ENCODE peak calls at places on chromosome 1, in seven cellular contexts. Z is CD8-positive, alpha-beta T cell; K is neural progenitor cell; G is colonic mucosa; L is PC-3; Y is MM.1S; V is lower lobe of right lung. J is an unnamed sample.
A peak's percentile ranks its signal among the peaks of the same experiment; 100 is the strongest.

GRCh38 chr1:22747021-22747734 is 36.5 kb downstream of the EPHB2 start:
- DNase-seq in Z (no peak), K (no peak), G (no peak), L (peak; percentile 95), Y (no peak), V (no peak), J (no peak)

GRCh38 chr1:234581063-234581714 is 28.8 kb downstream of the IRF2BP2 start:
- DNase-seq in Z (no peak), K (no peak), G (no peak), L (no peak), Y (no peak), V (no peak), J (no peak)

GRCh38 chr1:15501208-15502032 is 22.6 kb downstream of the CASP9 start:
- DNase-seq in Z (no peak), K (peak; percentile 83), G (peak; percentile 66), L (peak; percentile 71), Y (peak; percentile 69), V (peak; percentile 79), J (no peak)

GRCh38 chr1:10399487-10399917 is 638 bp downstream of the PGD start:
- DNase-seq in Z (no peak), K (no peak), G (no peak), L (no peak), Y (no peak), V (peak; percentile 75), J (no peak)

GRCh38 chr1:172823534-172823933 is 164.6 kb downstream of the FASLG start:
- DNase-seq in Z (no peak), K (no peak), G (no peak), L (no peak), Y (no peak), V (no peak), J (no peak)

GRCh38 chr1:47066931-47067330 is at the start of gene CYP4Z1:
- DNase-seq in Z (no peak), K (no peak), G (no peak), L (no peak), Y (no peak), V (no peak), J (no peak)

GRCh38 chr1:25185934-25186333 is 46.4 kb downstream of the SYF2 start:
- DNase-seq in Z (no peak), K (no peak), G (no peak), L (no peak), Y (no peak), V (no peak), J (no peak)

GRCh38 chr1:81563632-81564031 is 237.1 kb upstream of the ADGRL2 start:
- DNase-seq in Z (no peak), K (no peak), G (no peak), L (no peak), Y (no peak), V (no peak), J (no peak)

GRCh38 chr1:23543707-23544443 is 12.8 kb upstream of the E2F2 start:
- DNase-seq in Z (no peak), K (no peak), G (no peak), L (no peak), Y (no peak), V (no peak), J (no peak)

DNA sequence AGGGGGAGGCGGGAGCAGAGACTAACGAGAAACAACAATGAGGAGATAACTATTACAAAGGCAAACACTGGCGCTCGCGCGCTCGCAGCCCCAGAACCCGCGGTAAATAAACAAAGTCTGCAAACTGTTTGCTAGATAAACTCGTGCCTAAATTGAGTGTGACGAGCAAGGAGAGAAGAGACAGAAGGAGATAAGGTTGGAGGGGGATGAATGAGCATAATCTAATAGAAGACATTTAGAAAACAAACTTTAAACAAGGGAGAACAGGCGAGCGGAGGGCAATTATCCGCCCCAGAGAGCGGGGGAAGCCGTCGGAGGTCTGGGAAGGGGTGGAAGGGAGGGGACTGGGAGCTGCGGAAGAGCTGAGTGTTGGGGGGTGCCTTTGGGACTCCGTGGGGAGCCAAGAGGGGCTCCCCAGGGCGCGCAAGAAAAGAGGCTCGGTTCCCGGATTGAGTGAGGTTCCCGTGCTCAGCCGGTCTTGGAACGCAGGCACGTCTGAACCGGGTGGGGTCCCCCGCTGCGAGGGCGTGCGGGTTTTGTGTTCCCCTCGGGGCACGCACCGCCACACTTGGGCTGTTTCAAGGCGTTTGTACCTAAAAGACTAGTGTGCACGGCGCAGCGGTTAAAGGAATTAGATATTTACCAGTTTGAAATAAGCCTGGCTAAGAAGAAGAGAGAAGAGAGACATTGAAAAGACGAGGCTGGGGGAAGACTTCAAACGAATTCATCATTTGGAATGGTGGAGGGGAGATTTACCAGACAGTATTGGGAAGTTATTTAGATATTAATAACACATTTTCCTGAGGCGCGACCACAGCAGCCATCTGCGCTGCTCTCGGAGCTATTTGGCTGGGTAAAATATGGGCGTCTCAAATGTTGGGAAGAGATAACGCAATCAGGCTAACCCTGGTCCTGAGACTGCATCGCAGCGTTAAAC is 10.6 kb downstream of the PAX7 start:
- DNase-seq in Z (no peak), K (peak; percentile 62), G (no peak), L (no peak), Y (no peak), V (no peak), J (no peak)
- H3K4me3 ChIP-seq in Z (no peak overlapping the region), K (peak overlapping the region; percentile 36), G (no peak overlapping the region), L (no peak overlapping the region), Y (no peak overlapping the region), V (no peak overlapping the region), J (no peak overlapping the region)

DNA sequence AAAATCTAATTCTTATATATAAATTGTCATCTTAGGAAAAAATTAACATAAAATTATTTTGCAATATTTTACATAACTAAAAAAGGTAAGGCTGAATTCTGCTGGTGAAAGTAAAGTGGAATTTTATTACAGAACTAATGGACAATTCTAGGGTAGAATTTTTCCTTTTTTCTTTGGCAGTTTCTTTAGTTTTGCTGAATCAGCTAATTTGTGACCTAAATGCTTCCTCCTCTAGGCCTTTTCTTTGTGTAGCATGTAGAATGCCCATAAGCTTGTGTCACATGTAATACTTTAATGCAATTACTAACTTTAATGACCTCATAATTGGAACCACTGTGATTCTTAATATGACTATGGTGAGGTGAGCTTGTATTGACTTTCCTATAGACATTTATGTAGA is 1378.4 kb upstream of the ADGRL4 start:
- DNase-seq in Z (no peak), K (no peak), G (no peak), L (no peak), Y (no peak), V (no peak), J (no peak)
- TF ChIP-seq CTCF in Z (no peak), K (no peak), G (no peak), L (no peak), Y (no peak), V (no peak), J (no peak)

GRCh38 chr1:16968372-16968771 is 12.0 kb downstream of the MFAP2 start:
- DNase-seq in Z (no peak), K (no peak), G (no peak), L (no peak), Y (no peak), V (no peak), J (no peak)
- H3K4me3 ChIP-seq in Z (no peak overlapping the region), K (no peak overlapping the region), G (no peak overlapping the region), L (no peak overlapping the region), Y (no peak overlapping the region), V (no peak overlapping the region), J (no peak overlapping the region)

GRCh38 chr1:161492827-161493226 is 12.4 kb upstream of the FCGR2A start:
- DNase-seq in Z (no peak), K (no peak), G (no peak), L (no peak), Y (no peak), V (no peak), J (no peak)
- TF ChIP-seq CTCF in Z (no peak), K (no peak), G (no peak), L (no peak), Y (no peak), V (no peak), J (no peak)

GRCh38 chr1:26828352-26829093 is 2.0 kb downstream of the ZDHHC18 start:
- DNase-seq in Z (no peak), K (no peak), G (peak; percentile 33), L (no peak), Y (no peak), V (peak; percentile 69), J (no peak)
- H3K4me3 ChIP-seq in Z (peak overlapping the region; percentile 35), K (no peak overlapping the region), G (no peak overlapping the region), L (no peak overlapping the region), Y (peak overlapping the region; percentile 43), V (peak overlapping the region; percentile 8), J (no peak overlapping the region)

GRCh38 chr1:212291505-212292134 is 6.4 kb downstream of the PPP2R5A start:
- DNase-seq in Z (no peak), K (peak; percentile 80), G (no peak), L (peak; percentile 84), Y (peak; percentile 82), V (no peak), J (no peak)

GRCh38 chr1:212290608-212291007 is 5.4 kb downstream of the PPP2R5A start:
- DNase-seq in Z (no peak), K (no peak), G (no peak), L (peak; percentile 69), Y (no peak), V (no peak), J (no peak)

GRCh38 chr1:212288614-212289013 is 3.4 kb downstream of the PPP2R5A start:
- DNase-seq in Z (no peak), K (no peak), G (no peak), L (peak; percentile 67), Y (no peak), V (no peak), J (no peak)

GRCh38 chr1:212287261-212287895 is 2.2 kb downstream of the PPP2R5A start:
- DNase-seq in Z (no peak), K (peak; percentile 10), G (peak; percentile 21), L (no peak), Y (no peak), V (no peak), J (no peak)

GRCh38 chr1:212289262-212290077 is 4.3 kb downstream of the PPP2R5A start:
- DNase-seq in Z (no peak), K (no peak), G (no peak), L (no peak), Y (no peak), V (no peak), J (no peak)
- TF ChIP-seq CTCF in Z (no peak), K (no peak), G (no peak), L (no peak), Y (no peak), V (no peak), J (no peak)

GRCh38 chr1:226883630-226884029 is 13.2 kb downstream of the PSEN2 start:
- DNase-seq in Z (no peak), K (no peak), G (no peak), L (no peak), Y (no peak), V (no peak), J (no peak)

GRCh38 chr1:226882631-226883409 is 12.4 kb downstream of the PSEN2 start:
- DNase-seq in Z (no peak), K (no peak), G (no peak), L (peak; percentile 72), Y (peak; percentile 98), V (no peak), J (no peak)

GRCh38 chr1:226880372-226881287 is 10.2 kb downstream of the PSEN2 start:
- DNase-seq in Z (no peak), K (no peak), G (no peak), L (no peak), Y (no peak), V (no peak), J (no peak)

GRCh38 chr1:226881515-226882185 is 11.2 kb downstream of the PSEN2 start:
- DNase-seq in Z (no peak), K (no peak), G (no peak), L (no peak), Y (no peak), V (no peak), J (no peak)

DNA sequence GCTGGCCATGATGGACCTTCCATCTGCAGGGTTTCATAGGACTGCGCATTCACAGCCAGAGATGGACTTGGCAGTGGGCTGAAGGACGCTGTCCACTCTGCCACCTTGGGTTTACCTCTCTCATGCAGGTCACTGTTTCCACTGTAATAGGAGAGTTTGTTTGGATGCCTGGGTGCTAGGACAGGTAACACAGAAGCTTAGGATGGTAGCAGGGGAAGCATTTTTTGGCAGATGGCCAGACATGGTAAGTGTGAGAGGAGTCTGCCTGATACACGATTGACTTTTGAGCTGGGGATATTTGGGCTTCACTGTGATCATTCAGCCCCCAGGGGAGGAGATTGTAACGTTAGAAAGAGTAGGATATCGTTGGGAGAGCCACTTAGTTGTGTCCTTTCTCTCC is 11.8 kb downstream of the PSEN2 start:
- DNase-seq in Z (no peak), K (no peak), G (no peak), L (no peak), Y (peak; percentile 36), V (no peak), J (no peak)
- H3K4me3 ChIP-seq in Z (peak overlapping the region; percentile 38), K (no peak overlapping the region), G (no peak overlapping the region), L (no peak overlapping the region), Y (peak overlapping the region; percentile 28), V (peak overlapping the region; percentile 36), J (no peak overlapping the region)